ENCODE peak calls at places on chromosomes 5 and 9, in eight cellular contexts. X, N, G, J, B, I, T and U are unnamed samples.

GRCh38 chr9:4507306-4507705 is 17.0 kb downstream of the SLC1A1 start:
- DNase-seq in G (peak), I (no peak), J (no peak), X (no peak), T (no peak), N (no peak), B (no peak), U (no peak)

GRCh38 chr5:172010278-172010677 is 3.8 kb upstream of the FBXW11 start:
- DNase-seq in B (no peak), J (no peak), G (peak), X (peak), N (no peak), I (no peak), T (peak), U (no peak)

GRCh38 chr5:10789726-10790125 is 28.7 kb upstream of the DAP start:
- DNase-seq in X (no peak), N (no peak), J (no peak), G (peak), B (no peak), I (no peak), T (peak), U (no peak)

GRCh38 chr9:16258708-16259107 is 611.8 kb downstream of the BNC2 start:
- DNase-seq in N (no peak), T (no peak), B (no peak), J (no peak), G (no peak), X (no peak), I (no peak), U (no peak)

GRCh38 chr9:91192379-91192775 is 169.3 kb downstream of the AUH start:
- DNase-seq in X (no peak), B (peak), J (no peak), T (no peak), N (no peak), G (peak), I (no peak), U (no peak)

GRCh38 chr9:18149457-18150011 is 324.4 kb upstream of the ADAMTSL1 start:
- DNase-seq in I (no peak), J (no peak), G (peak), N (no peak), T (no peak), X (no peak), B (no peak), U (no peak)

GRCh38 chr5:2206244-2207108 is 323.8 kb upstream of the IRX4 start:
- DNase-seq in T (no peak), J (no peak), G (no peak), I (no peak), N (no peak), X (peak), B (no peak), U (no peak)

GRCh38 chr5:659496-660263 is 33.5 kb downstream of the TPPP start:
- DNase-seq in I (no peak), X (no peak), T (no peak), J (no peak), N (no peak), G (no peak), B (peak), U (peak)

GRCh38 chr5:144086295-144086694 is 84.2 kb downstream of the YIPF5 start:
- DNase-seq in N (no peak), T (no peak), B (no peak), I (no peak), J (no peak), G (no peak), X (no peak), U (no peak)

GRCh38 chr5:126865299-126865698 is 88.4 kb downstream of the LMNB1 start:
- DNase-seq in J (no peak), G (peak), T (peak), N (no peak), B (no peak), I (no peak), X (no peak), U (no peak)

GRCh38 chr9:91536211-91536691 is 112.6 kb upstream of the NFIL3 start:
- DNase-seq in J (peak), G (peak), N (no peak), I (peak), B (no peak), X (no peak), T (peak), U (no peak)

GRCh38 chr5:15787676-15788075 is 287.7 kb downstream of the FBXL7 start:
- DNase-seq in J (no peak), I (no peak), N (no peak), X (no peak), G (no peak), B (no peak), T (no peak), U (no peak)
- H3K27ac ChIP-seq in J (no peak), I (no peak), N (no peak), X (no peak), G (no peak), B (no peak), T (no peak), U (no peak)

DNA sequence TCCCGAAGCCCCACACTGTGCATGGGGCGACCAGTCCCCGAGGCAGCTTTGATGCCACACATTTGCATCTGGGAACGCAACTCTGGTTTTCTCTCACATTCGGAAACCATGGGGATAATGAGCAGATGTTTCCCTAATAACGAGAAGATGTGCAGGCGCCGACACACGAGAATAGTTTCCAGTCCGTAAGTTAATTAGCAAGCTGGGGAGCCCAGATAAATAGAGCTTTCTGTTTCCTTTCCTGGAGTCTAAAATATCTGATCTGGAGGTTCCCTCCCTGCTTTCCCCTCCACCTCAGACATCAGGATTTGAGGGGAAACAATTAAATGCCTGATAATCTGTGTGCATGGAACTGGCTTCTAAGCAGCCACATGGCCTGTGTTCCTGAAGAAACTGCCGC is 62.7 kb downstream of the PDZD2 start:
- DNase-seq in G (no peak), B (no peak), I (no peak), T (no peak), J (no peak), N (no peak), X (peak), U (no peak)
- H3K27ac ChIP-seq in G (no peak), B (no peak), I (no peak), T (no peak), J (no peak), N (no peak), X (peak), U (no peak)

DNA sequence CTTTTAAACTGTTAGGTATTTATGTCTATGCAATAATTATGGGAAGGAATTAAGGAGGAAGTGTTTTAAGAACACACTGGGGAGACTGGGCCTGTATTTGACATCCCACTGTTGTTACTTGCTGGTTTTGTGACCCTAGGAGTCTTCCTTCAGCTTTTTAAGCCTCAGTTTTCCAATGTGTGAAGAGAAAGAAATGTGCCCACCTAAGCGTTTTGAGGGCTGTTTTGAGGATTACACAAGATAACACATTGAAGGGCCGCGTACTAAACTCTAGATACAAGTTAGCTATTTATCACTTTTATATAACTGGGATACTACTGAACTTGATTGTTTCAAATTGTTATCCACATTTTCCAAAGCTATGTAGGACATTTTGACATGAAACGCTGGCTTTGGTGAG is 72.5 kb downstream of the NPR3 start:
- DNase-seq in G (no peak), T (no peak), B (no peak), J (no peak), N (no peak), I (no peak), X (no peak), U (no peak)
- H3K27ac ChIP-seq in G (no peak), T (no peak), B (no peak), J (no peak), N (no peak), I (no peak), X (no peak), U (no peak)

GRCh38 chr5:131619102-131619501 is 15.9 kb downstream of the RAPGEF6 start:
- DNase-seq in B (no peak), T (no peak), J (no peak), N (no peak), I (no peak), X (no peak), G (no peak), U (no peak)
- H3K27ac ChIP-seq in B (no peak), T (no peak), J (no peak), N (no peak), I (no peak), X (no peak), G (no peak), U (no peak)

GRCh38 chr5:80963966-80964481 is 3.9 kb downstream of the RASGRF2 start:
- DNase-seq in J (no peak), T (peak), I (no peak), N (no peak), B (no peak), G (no peak), X (no peak), U (no peak)

GRCh38 chr5:80963521-80963895 is 3.3 kb downstream of the RASGRF2 start:
- DNase-seq in T (no peak), G (no peak), B (no peak), X (no peak), J (no peak), I (no peak), N (no peak), U (no peak)

GRCh38 chr5:80964919-80965318 is 4.8 kb downstream of the RASGRF2 start:
- DNase-seq in J (no peak), G (no peak), I (no peak), T (no peak), B (no peak), X (no peak), N (no peak), U (no peak)

GRCh38 chr5:80962630-80963520 is 2.7 kb downstream of the RASGRF2 start:
- DNase-seq in T (no peak), B (no peak), X (peak), J (no peak), I (no peak), N (no peak), G (no peak), U (no peak)

DNA sequence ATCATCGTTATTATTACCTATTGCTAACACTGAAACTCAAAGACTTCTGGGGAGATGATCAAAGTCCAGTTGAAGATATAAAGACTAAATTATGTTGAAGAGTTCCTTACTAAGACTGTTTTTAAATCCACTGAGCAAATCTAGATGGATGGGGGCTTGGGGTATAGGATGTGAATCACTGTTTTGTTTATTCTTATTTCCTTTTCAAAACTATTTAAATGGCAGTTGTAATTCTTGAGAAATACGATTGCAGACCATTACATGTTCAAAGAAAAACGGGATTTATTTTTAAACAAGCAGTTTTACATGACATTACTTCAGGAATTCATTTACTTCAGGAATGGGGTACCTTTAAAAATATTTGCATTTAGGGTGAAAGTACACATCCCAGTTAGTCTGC is 4.3 kb downstream of the RASGRF2 start:
- DNase-seq in G (no peak), I (no peak), B (no peak), N (no peak), X (no peak), J (no peak), T (no peak), U (no peak)
- H3K27ac ChIP-seq in G (no peak), I (no peak), B (no peak), N (no peak), X (no peak), J (no peak), T (no peak), U (no peak)

GRCh38 chr9:136613824-136614371 is 48.8 kb upstream of the EGFL7 start:
- DNase-seq in N (no peak), I (no peak), B (no peak), G (no peak), J (peak), X (no peak), T (no peak), U (no peak)
- H3K27ac ChIP-seq in N (no peak), I (no peak), B (no peak), G (no peak), J (peak), X (no peak), T (no peak), U (peak)

GRCh38 chr5:78666041-78666444 is 17.5 kb upstream of the LHFPL2 start:
- DNase-seq in N (no peak), J (no peak), G (peak), T (no peak), B (no peak), X (no peak), I (no peak), U (no peak)
- H3K27ac ChIP-seq in N (no peak), J (no peak), G (no peak), T (no peak), B (no peak), X (no peak), I (no peak), U (no peak)

GRCh38 chr5:173626501-173626812 is 10.0 kb upstream of the BOD1 start:
- DNase-seq in B (no peak), T (no peak), X (no peak), J (no peak), G (no peak), N (no peak), I (no peak), U (no peak)

GRCh38 chr5:173625686-173626500 is 9.4 kb upstream of the BOD1 start:
- DNase-seq in G (no peak), I (no peak), B (no peak), J (no peak), N (no peak), X (no peak), T (no peak), U (no peak)

GRCh38 chr5:173628501-173628900 is 12.1 kb upstream of the BOD1 start:
- DNase-seq in B (no peak), X (no peak), G (no peak), N (no peak), I (no peak), J (no peak), T (no peak), U (no peak)

GRCh38 chr5:173627860-173628392 is 11.5 kb upstream of the BOD1 start:
- DNase-seq in I (no peak), X (peak), B (no peak), N (no peak), T (no peak), G (no peak), J (no peak), U (no peak)

GRCh38 chr5:173627271-173627670 is 10.8 kb upstream of the BOD1 start:
- DNase-seq in G (no peak), B (no peak), J (no peak), T (no peak), X (no peak), I (no peak), N (no peak), U (no peak)
- H3K27ac ChIP-seq in G (no peak), B (no peak), J (no peak), T (no peak), X (no peak), I (no peak), N (no peak), U (no peak)

GRCh38 chr5:132434391-132434790 is 56.2 kb downstream of the IRF1 start:
- DNase-seq in T (no peak), B (no peak), G (no peak), J (peak), X (no peak), N (no peak), I (no peak), U (no peak)

GRCh38 chr5:132436936-132437335 is 53.6 kb downstream of the IRF1 start:
- DNase-seq in J (no peak), I (no peak), G (no peak), T (no peak), B (no peak), X (no peak), N (no peak), U (no peak)

GRCh38 chr5:132434813-132435286 is 55.7 kb downstream of the IRF1 start:
- DNase-seq in J (peak), N (no peak), B (no peak), X (no peak), G (no peak), T (no peak), I (no peak), U (no peak)

GRCh38 chr5:132437604-132438275 is 52.8 kb downstream of the IRF1 start:
- DNase-seq in N (peak), B (peak), I (no peak), T (peak), G (peak), X (peak), J (peak), U (peak)

GRCh38 chr5:132435891-132436290 is 54.7 kb downstream of the IRF1 start:
- DNase-seq in T (no peak), G (no peak), I (no peak), J (peak), B (no peak), X (no peak), N (no peak), U (no peak)
- H3K27ac ChIP-seq in T (no peak), G (no peak), I (no peak), J (peak), B (no peak), X (no peak), N (no peak), U (peak)